ENCODE peak calls at places on chromosomes 1 and 21, in five cellular contexts. K, P, E, S and V are unnamed samples.

GRCh38 chr1:155034318-155035208 is 939 bp downstream of the DCST1 start:
- DNase-seq in K (no peak), S (no peak), P (no peak), E (no peak), V (no peak)

GRCh38 chr21:36209626-36210171 is 53.1 kb downstream of the DOP1B start:
- DNase-seq in K (peak; percentile 55), P (peak; percentile 2), S (no peak), E (peak; percentile 82), V (peak; percentile 68)

GRCh38 chr1:247290576-247290975 is 34.7 kb downstream of the VN1R5 start:
- DNase-seq in E (no peak), P (no peak), S (no peak), K (no peak), V (no peak)

GRCh38 chr1:85934531-85934930 is 222.0 kb downstream of the COL24A1 start:
- DNase-seq in S (no peak), E (peak; percentile 20), P (no peak), K (peak; percentile 3), V (no peak)

GRCh38 chr1:89652373-89652772 is 19.5 kb downstream of the LRRC8C start:
- DNase-seq in E (no peak), P (no peak), S (no peak), K (no peak), V (no peak)

GRCh38 chr1:9004731-9005708 is 21.2 kb downstream of the SLC2A7 start:
- DNase-seq in E (peak; percentile 89), K (peak; percentile 89), P (peak; percentile 67), S (peak; percentile 80), V (peak; percentile 75)

GRCh38 chr21:45894107-45894810 is 87.3 kb upstream of the COL6A1 start:
- DNase-seq in E (peak; percentile 60), P (no peak), K (peak; percentile 81), S (no peak), V (peak; percentile 51)

GRCh38 chr1:150820710-150821521 is 12.9 kb upstream of the CTSK start:
- DNase-seq in K (peak; percentile 44), E (peak; percentile 36), P (no peak), S (no peak), V (no peak)

GRCh38 chr1:90706437-90707362 is 10.4 kb downstream of the BARHL2 start:
- DNase-seq in K (peak; percentile 15), E (no peak), P (no peak), S (peak; percentile 43), V (no peak)

GRCh38 chr1:67735806-67736627 is 51.0 kb downstream of the GADD45A start:
- DNase-seq in S (no peak), K (peak; percentile 97), E (peak; percentile 95), P (no peak), V (peak; percentile 90)

GRCh38 chr1:58739851-58740466 is 40.1 kb upstream of the MYSM1 start:
- DNase-seq in S (no peak), K (peak; percentile 79), E (peak; percentile 81), P (no peak), V (peak; percentile 73)

GRCh38 chr1:26932536-26932935 is 11.0 kb downstream of the NUDC start:
- DNase-seq in E (no peak), S (no peak), K (no peak), P (no peak), V (no peak)

GRCh38 chr1:206461602-206462455 is 8.4 kb upstream of the IKBKE start:
- DNase-seq in E (peak; percentile 86), S (peak; percentile 51), P (peak; percentile 54), K (peak; percentile 84), V (peak; percentile 76)

GRCh38 chr1:53412285-53413174 is 46.7 kb upstream of the DMRTB1 start:
- DNase-seq in P (no peak), K (no peak), S (no peak), E (no peak), V (no peak)

GRCh38 chr21:45576838-45577737 is 34.8 kb upstream of the SLC19A1 start:
- DNase-seq in P (no peak), E (no peak), S (no peak), K (no peak), V (no peak)

GRCh38 chr1:193434319-193434718 is 247.9 kb upstream of the B3GALT2 start:
- DNase-seq in P (no peak), E (peak; percentile 79), K (peak; percentile 81), S (no peak), V (no peak)

GRCh38 chr21:29642551-29643245 is 297.1 kb downstream of the GRIK1 start:
- DNase-seq in E (no peak), P (no peak), S (no peak), K (no peak), V (no peak)

GRCh38 chr21:41816583-41817165 is 49.8 kb upstream of the RIPK4 start:
- DNase-seq in E (peak; percentile 67), P (peak; percentile 31), S (peak; percentile 58), K (peak; percentile 67), V (peak; percentile 23)

GRCh38 chr1:93965256-93965655 is 56.0 kb upstream of the GCLM start:
- DNase-seq in P (no peak), S (no peak), E (no peak), K (no peak), V (no peak)

GRCh38 chr1:84253041-84253440 is 48.5 kb upstream of the SAMD13 start:
- DNase-seq in K (no peak), S (no peak), P (no peak), E (peak; percentile 87), V (peak; percentile 58)

GRCh38 chr1:24932284-24932683 is 2.2 kb upstream of the RUNX3 start:
- DNase-seq in E (peak; percentile 13), K (peak; percentile 25), S (peak; percentile 72), P (no peak), V (no peak)

GRCh38 chr1:204357551-204357950 is 2.2 kb downstream of the PLEKHA6 start:
- DNase-seq in K (peak; percentile 61), P (no peak), S (no peak), E (peak; percentile 34), V (no peak)

GRCh38 chr1:104706631-104707147 is 957.0 kb downstream of the AMY1C start:
- DNase-seq in P (no peak), K (no peak), E (peak; percentile 0), S (no peak), V (no peak)

GRCh38 chr1:243946946-243947345 is 96.9 kb upstream of the AKT3 start:
- DNase-seq in E (peak; percentile 52), K (peak; percentile 33), S (no peak), P (peak; percentile 5), V (no peak)

GRCh38 chr1:16372535-16373340 is 5.7 kb downstream of the SZRD1 start:
- DNase-seq in K (peak; percentile 60), S (no peak), E (peak; percentile 62), P (no peak), V (no peak)

GRCh38 chr1:58249729-58250586 is 296.6 kb downstream of the OMA1 start:
- DNase-seq in S (peak; percentile 15), P (no peak), E (peak; percentile 37), K (peak; percentile 57), V (peak; percentile 56)

GRCh38 chr1:51175278-51175677 is 60.8 kb upstream of the RNF11 start:
- DNase-seq in K (peak; percentile 69), P (no peak), S (no peak), E (peak; percentile 27), V (no peak)

DNA sequence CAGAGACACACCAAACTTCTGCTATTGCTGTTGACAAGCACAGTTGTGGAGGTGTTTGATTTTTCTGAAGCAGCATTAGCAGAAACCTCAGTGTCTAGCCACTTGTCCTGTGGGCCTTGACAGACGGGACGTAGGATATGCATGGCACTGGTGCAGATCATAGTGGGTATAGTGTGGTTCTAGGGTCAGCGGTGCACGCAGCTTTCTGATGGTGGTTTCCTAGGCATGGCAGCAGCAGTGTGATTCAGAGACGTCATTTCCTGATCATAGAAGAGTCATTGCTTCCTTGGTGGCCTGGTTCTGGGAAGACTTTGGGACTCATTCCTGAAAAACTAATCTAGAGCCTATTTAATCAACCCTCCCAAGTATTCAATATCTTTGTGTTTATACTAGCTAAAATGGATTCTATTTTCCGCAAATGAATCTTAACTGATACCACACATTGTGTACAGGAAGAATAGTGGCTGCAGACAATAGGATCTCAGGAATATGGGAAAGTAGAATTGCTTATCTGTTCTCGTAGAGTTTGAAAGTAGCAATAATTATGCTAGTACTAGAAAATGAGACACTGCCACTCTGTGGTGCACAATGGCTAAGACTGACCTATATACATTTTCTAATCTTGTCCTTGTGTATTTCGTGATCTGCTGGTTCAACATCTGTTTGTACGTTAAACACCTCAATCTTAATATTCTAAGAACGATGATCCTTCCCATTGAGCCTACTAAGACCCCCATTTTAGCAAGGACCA is 2.8 kb upstream of the USP1 start:
- DNase-seq in E (no peak), S (no peak), P (no peak), K (no peak), V (no peak)
- TF ChIP-seq CTCF in E (no peak), S (peak; percentile 8), P (no peak), K (no peak), V (peak; percentile 50)

GRCh38 chr1:167061073-167061464 is 29.1 kb downstream of the GPA33 start:
- DNase-seq in K (no peak), S (no peak), E (no peak), P (no peak), V (no peak)

GRCh38 chr1:167059045-167059728 is 31.0 kb downstream of the GPA33 start:
- DNase-seq in P (peak; percentile 46), S (peak; percentile 73), K (peak; percentile 73), E (peak; percentile 72), V (peak; percentile 32)

GRCh38 chr1:167059729-167060107 is 30.5 kb downstream of the GPA33 start:
- DNase-seq in K (no peak), P (no peak), S (no peak), E (no peak), V (no peak)

GRCh38 chr1:167057297-167057688 is 32.9 kb downstream of the GPA33 start:
- DNase-seq in E (peak; percentile 35), P (no peak), S (no peak), K (peak; percentile 48), V (peak; percentile 19)

DNA sequence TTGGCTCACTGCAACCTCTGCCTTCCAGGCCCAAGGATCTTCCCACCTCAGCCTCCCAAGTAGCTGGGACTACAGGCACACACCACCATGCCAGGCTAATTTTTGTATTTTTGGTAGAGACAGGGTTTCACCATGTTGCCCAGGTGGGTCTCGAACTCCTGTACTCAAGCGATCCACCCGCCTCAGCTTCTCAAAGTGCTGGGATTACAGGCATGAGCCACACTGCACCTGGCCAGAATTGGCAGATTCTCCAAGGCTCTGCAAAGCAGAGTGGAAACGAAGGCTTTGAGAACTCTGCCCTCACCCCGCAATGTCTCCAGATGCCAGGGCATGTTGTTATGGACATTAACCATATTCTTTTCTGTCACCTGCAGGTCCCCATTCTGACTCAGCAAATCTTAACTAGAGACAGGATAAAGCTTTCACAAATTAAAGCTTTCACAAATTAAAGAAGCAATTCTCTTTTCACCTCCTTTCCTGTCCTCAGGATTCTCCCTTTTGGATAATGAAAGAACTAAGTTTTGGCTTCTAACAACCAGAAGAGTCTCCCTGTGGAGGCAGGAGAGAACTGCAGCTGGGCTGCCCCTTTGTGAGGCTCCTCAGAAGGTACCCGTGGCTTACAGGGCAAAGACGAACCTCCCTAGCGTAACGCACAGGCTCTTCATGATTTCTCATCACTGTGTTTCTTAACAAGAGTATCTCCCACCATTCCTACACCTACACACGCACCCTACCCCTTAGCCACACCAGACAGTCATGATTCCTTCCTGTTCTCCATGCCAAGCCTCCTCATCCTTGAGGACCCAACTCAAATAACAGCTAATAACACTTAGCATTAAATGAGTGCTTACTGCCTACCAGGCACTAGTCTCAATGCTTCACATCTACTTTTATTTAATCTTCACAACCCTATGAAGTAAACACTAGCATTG is 29.8 kb downstream of the GPA33 start:
- DNase-seq in E (no peak), K (no peak), P (no peak), S (no peak), V (peak; percentile 12)
- TF ChIP-seq CTCF in E (peak; percentile 33), K (peak; percentile 34), P (no peak), S (peak; percentile 36), V (peak; percentile 53)

GRCh38 chr1:19392221-19392620 is 80.1 kb downstream of the SLC66A1 start:
- DNase-seq in P (no peak), K (no peak), E (no peak), S (no peak), V (no peak)
- TF ChIP-seq CTCF in P (no peak), K (no peak), E (no peak), S (no peak), V (no peak)

GRCh38 chr1:234125283-234125682 is 220.8 kb downstream of the SLC35F3 start:
- DNase-seq in K (no peak), P (no peak), S (peak; percentile 52), E (peak; percentile 27), V (no peak)
- TF ChIP-seq CTCF in K (peak; percentile 3), P (no peak), S (peak; percentile 70), E (no peak), V (peak; percentile 64)